ENCODE peak calls at places on chromosome 13, in five cellular contexts. V, M, L, A and E are unnamed samples.

GRCh38 chr13:110343241-110343865 is 36.3 kb downstream of the COL4A2 start:
- DNase-seq in V (no peak), A (no peak), L (no peak), M (peak; percentile 95), E (no peak)

GRCh38 chr13:43407023-43407581 is 379.7 kb downstream of the ENOX1 start:
- DNase-seq in V (no peak), L (no peak), A (no peak), M (no peak), E (no peak)

GRCh38 chr13:21123956-21124355 is 52.4 kb downstream of the SKA3 start:
- DNase-seq in L (no peak), A (peak; percentile 72), M (no peak), V (no peak), E (no peak)

GRCh38 chr13:50989476-50989875 is 79.9 kb downstream of the RNASEH2B start:
- DNase-seq in L (peak; percentile 52), M (no peak), V (peak; percentile 69), A (no peak), E (no peak)

GRCh38 chr13:59211636-59212035 is 952.1 kb downstream of the DIAPH3 start:
- DNase-seq in M (no peak), V (no peak), A (no peak), L (no peak), E (no peak)

GRCh38 chr13:23510979-23511735 is 59.1 kb upstream of the TNFRSF19 start:
- DNase-seq in M (peak; percentile 46), V (peak; percentile 39), A (no peak), L (peak; percentile 53), E (peak; percentile 36)

GRCh38 chr13:99657848-99658265 is 156.6 kb downstream of the TM9SF2 start:
- DNase-seq in V (peak; percentile 64), M (no peak), L (peak; percentile 51), A (peak; percentile 74), E (no peak)

GRCh38 chr13:30318026-30318425 is 10.7 kb upstream of the KATNAL1 start:
- DNase-seq in V (no peak), A (no peak), M (no peak), L (no peak), E (no peak)

GRCh38 chr13:77516342-77516789 is 19.1 kb upstream of the SCEL start:
- DNase-seq in L (peak; percentile 54), V (no peak), M (peak; percentile 55), A (no peak), E (no peak)

GRCh38 chr13:71865858-71866172 is 1.2 kb downstream of the DACH1 start:
- DNase-seq in M (no peak), A (no peak), V (no peak), L (peak; percentile 23), E (no peak)

GRCh38 chr13:38421590-38422560 is 72.2 kb downstream of the UFM1 start:
- DNase-seq in M (peak; percentile 46), V (no peak), A (no peak), L (peak; percentile 27), E (no peak)

GRCh38 chr13:72792640-72793039 is 10.7 kb downstream of the PIBF1 start:
- DNase-seq in A (no peak), V (no peak), M (no peak), L (no peak), E (no peak)

GRCh38 chr13:110942248-110942981 is 27.5 kb upstream of the ANKRD10 start:
- DNase-seq in M (peak; percentile 82), V (no peak), L (no peak), A (no peak), E (no peak)

GRCh38 chr13:74641586-74641985 is 507.4 kb upstream of the KLF12 start:
- DNase-seq in L (peak; percentile 55), A (no peak), V (no peak), M (peak; percentile 29), E (no peak)

GRCh38 chr13:35057858-35058257 is 115.8 kb downstream of the NBEA start:
- DNase-seq in L (no peak), V (no peak), A (no peak), M (no peak), E (no peak)

GRCh38 chr13:53151692-53152421 is 123.2 kb downstream of the OLFM4 start:
- DNase-seq in L (peak; percentile 42), V (peak; percentile 81), M (no peak), A (peak; percentile 78), E (peak; percentile 42)

GRCh38 chr13:51834581-51835158 is 10.3 kb downstream of the TMEM272 start:
- DNase-seq in M (no peak), A (peak; percentile 37), V (no peak), L (no peak), E (no peak)

DNA sequence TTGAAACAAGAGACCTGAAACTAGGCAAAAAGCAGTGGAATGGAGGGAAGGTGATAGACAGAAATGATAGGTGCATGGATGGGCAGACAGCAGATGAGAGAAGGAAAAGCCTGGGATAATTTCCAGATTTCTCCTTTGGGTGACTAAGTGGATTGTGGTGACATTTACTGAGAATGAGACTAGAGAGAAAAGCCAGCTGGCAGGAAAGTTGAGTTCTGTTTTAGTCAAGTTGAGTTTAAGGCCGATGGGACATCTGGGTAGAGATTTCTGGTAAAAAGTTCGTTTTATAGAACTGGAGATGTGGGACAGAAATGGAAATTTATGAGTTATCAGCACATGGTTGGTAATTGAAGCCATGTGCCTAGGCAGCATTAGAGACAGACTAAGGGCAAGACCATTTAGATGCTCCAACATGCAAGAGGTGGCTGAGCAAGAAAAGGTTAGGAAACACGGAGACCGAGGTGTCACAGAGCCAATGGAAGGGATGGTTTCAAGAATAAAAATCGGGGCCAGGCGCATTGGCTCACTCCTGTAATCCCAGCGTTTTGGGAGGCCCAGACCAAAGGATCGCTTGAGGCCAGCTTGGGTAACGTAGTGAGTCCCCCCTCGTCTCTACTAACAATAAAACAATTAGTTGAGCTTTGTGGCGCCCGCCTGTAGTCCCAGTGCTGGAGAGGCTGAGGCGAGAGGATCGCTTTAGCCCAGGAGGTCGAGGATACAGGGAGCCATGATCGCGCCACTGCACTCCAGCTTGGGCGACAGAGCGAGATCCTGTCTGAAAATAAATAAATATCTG is 9.6 kb upstream of the DGKH start:
- DNase-seq in M (no peak), V (no peak), A (no peak), L (no peak), E (no peak)
- H3K27ac ChIP-seq in M (peak overlapping the region; percentile 63), V (no peak overlapping the region), A (no peak overlapping the region), L (peak overlapping the region; percentile 80), E (no peak overlapping the region)

GRCh38 chr13:108195861-108196260 is 19.5 kb downstream of the LIG4 start:
- DNase-seq in L (no peak), A (no peak), M (no peak), V (no peak), E (no peak)
- H3K4me1 ChIP-seq in L (no peaks in the 10 kb centered on the region), A (no peaks in the 10 kb centered on the region), M (peaks cover 41% of the 10 kb centered on the region), V (no peaks in the 10 kb centered on the region), E (no peaks in the 10 kb centered on the region)

GRCh38 chr13:60338754-60339153 is 58.3 kb upstream of the TDRD3 start:
- DNase-seq in L (no peak), A (no peak), M (no peak), V (no peak), E (no peak)
- H3K27ac ChIP-seq in L (no peak overlapping the region), A (no peak overlapping the region), M (no peak overlapping the region), V (no peak overlapping the region), E (no peak overlapping the region)

DNA sequence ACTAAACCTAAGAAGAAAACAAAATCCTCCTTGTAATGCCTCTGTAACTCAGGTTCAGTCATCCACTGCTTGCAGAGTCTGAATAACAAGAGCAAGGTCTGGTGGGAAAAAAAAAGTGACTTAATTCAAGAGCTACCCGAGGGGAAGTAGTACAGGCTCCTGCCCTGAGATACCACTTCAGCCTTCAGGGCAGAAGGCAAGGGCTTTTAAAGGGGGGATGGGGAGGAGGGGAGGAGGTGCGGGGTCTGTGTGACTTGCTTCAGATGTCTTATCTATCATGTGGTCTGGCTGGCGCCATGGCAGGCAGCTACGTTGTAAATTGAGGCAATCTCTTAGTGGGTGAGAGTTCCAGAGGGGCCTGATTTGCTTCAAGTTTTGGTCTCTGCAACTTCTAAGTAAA is 66.7 kb downstream of the LRRC63 start:
- DNase-seq in A (no peak), L (no peak), V (no peak), M (no peak), E (no peak)
- H3K4me1 ChIP-seq in A (no peaks in the 10 kb centered on the region), L (no peaks in the 10 kb centered on the region), V (no peaks in the 10 kb centered on the region), M (no peaks in the 10 kb centered on the region), E (no peaks in the 10 kb centered on the region)